ENCODE peak calls at places on chromosomes 7 and 10, in four cellular contexts. One of them, this sample, is unnamed.

GRCh38 chr10:110033724-110034235 is 26.0 kb downstream of the ADD3 start:
- DNase-seq in H1: no peak
- DNase-seq in K562: no peak
- DNase-seq in GM12878: no peak
- DNase-seq in this sample: no peak

GRCh38 chr7:157528785-157529341 is 192.1 kb downstream of the DNAJB6 start:
- DNase-seq in H1: no peak
- DNase-seq in K562: no peak
- DNase-seq in GM12878: no peak
- DNase-seq in this sample: no peak

GRCh38 chr10:35416628-35417625 is 80.6 kb downstream of the CCNY start:
- DNase-seq in H1: no peak
- DNase-seq in K562: no peak
- DNase-seq in GM12878: no peak
- DNase-seq in this sample: no peak

GRCh38 chr7:32063614-32064013 is 6.6 kb downstream of the PDE1C start:
- DNase-seq in H1: no peak
- DNase-seq in K562: no peak
- DNase-seq in GM12878: no peak
- DNase-seq in this sample: no peak

GRCh38 chr7:31997423-31997822 is 72.8 kb downstream of the PDE1C start:
- DNase-seq in H1: no peak
- DNase-seq in K562: no peak
- DNase-seq in GM12878: no peak
- DNase-seq in this sample: no peak

GRCh38 chr10:83037653-83038052 is 1101.7 kb upstream of the GHITM start:
- DNase-seq in H1: no peak
- DNase-seq in K562: no peak
- DNase-seq in GM12878: no peak
- DNase-seq in this sample: no peak

GRCh38 chr10:43594944-43595589 is 11.2 kb upstream of the ZNF485 start:
- DNase-seq in H1: no peak
- DNase-seq in K562: no peak
- DNase-seq in GM12878: peak; percentile 84
- DNase-seq in this sample: no peak

GRCh38 chr10:124685251-124685650 is 58.9 kb downstream of the FAM53B start:
- DNase-seq in H1: no peak
- DNase-seq in K562: no peak
- DNase-seq in GM12878: no peak
- DNase-seq in this sample: no peak

GRCh38 chr7:135995751-135996150 is 18.6 kb upstream of the MTPN start:
- DNase-seq in H1: no peak
- DNase-seq in K562: no peak
- DNase-seq in GM12878: no peak
- DNase-seq in this sample: no peak

DNA sequence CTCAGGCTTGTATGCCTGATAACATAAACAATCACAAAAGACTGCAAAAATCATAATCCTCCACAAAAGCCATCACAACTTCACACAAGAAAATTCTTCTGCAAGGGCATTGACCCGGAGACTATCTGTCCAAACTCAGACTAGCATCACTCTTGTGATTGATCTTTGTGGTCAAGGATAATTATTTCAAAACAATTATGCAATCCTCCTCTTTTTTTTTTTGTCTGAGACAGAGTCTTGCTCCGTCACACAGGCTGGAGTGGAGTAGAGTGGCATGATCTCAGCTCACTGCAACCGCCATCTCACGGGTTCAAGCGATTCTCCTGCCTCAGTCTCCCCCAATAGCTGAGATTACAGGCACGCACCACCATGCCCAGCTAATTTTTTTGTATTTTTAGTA is 22.2 kb downstream of the CDNF start:
- DNase-seq in H1: no peak
- DNase-seq in K562: no peak
- DNase-seq in GM12878: no peak
- DNase-seq in this sample: no peak
- TF ChIP-seq BRCA1 in H1: no peak
- TF ChIP-seq BRCA1 in K562: no peak
- TF ChIP-seq BRCA1 in GM12878: no peak
- TF ChIP-seq BRCA1 in this sample: no peak

DNA sequence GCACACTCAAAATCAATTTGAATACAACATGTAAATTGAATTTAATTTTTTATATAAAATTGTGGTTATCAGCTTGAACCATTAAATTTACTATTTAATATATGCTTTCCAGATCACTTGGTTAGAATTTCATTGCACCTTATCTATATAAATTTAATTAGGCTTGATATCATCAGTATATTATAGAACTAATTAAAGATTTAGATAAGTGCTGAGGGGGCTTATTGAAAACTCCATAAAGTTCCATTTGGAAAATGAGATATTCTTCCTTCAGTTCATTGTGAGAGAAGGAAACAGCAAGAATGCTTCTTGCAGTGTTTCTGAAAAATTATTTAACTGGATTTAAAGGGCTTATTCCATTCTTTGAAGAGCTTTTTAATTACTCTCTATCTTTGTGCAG is 85.7 kb upstream of the LRGUK start:
- DNase-seq in H1: no peak
- DNase-seq in K562: no peak
- DNase-seq in GM12878: no peak
- DNase-seq in this sample: no peak
- TF ChIP-seq BRCA1 in H1: no peak
- TF ChIP-seq BRCA1 in K562: no peak
- TF ChIP-seq BRCA1 in GM12878: no peak
- TF ChIP-seq BRCA1 in this sample: no peak

GRCh38 chr7:106639476-106640334 is 21.3 kb downstream of the CCDC71L start:
- DNase-seq in H1: no peak
- DNase-seq in K562: no peak
- DNase-seq in GM12878: no peak
- DNase-seq in this sample: no peak

GRCh38 chr7:106635411-106635810 is 25.5 kb downstream of the CCDC71L start:
- DNase-seq in H1: no peak
- DNase-seq in K562: no peak
- DNase-seq in GM12878: no peak
- DNase-seq in this sample: no peak

GRCh38 chr7:106644999-106645398 is 16.0 kb downstream of the CCDC71L start:
- DNase-seq in H1: no peak
- DNase-seq in K562: no peak
- DNase-seq in GM12878: no peak
- DNase-seq in this sample: no peak

GRCh38 chr7:106643189-106643588 is 17.8 kb downstream of the CCDC71L start:
- DNase-seq in H1: no peak
- DNase-seq in K562: no peak
- DNase-seq in GM12878: no peak
- DNase-seq in this sample: no peak

GRCh38 chr7:106640368-106641141 is 20.4 kb downstream of the CCDC71L start:
- DNase-seq in H1: no peak
- DNase-seq in K562: no peak
- DNase-seq in GM12878: no peak
- DNase-seq in this sample: no peak
- TF ChIP-seq BRCA1 in H1: no peak
- TF ChIP-seq BRCA1 in K562: no peak
- TF ChIP-seq BRCA1 in GM12878: no peak
- TF ChIP-seq BRCA1 in this sample: no peak

DNA sequence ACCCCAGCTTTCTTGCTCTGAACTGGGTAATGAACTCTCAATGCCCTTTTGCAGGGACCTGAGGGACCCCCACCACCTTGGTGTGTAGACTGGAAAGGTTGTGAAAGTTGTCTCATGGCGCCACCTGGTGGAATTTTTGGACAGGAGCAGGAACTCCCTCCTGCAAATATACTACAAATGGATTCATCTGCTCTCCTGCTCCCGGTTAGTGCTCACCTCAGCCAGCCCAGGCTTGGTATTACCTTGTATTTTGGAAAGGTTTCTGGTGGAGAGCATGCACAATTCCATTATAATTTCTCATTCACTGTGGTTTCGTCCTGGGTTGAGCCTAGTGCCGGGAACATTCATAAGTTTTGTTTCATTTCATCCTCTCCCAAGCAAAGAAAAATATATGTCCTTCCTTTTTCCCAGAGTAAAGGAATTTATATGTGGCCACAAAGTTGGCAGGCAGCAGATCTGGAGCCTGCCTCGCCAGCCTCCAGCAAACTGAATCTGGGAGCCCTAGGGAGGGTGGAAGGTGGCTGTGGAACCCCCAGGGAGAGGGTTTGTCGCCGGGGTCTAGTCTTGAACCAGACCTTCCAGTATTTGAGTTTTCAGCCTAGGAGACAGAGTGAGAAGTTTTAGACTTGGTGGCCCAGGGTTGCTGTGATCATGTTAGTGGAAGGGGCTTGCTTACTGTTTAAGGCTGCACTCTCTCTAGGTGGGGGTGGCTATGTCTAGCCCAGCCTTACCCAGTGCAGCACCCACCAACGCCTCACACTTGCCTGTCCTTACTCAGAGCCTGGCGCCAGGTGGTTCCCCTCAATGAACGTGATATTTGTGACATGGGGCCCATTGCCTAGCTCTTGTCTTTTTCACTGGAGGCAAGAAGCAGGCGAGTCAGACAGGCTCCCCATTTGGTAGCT is 9.5 kb downstream of the FAM241B start:
- DNase-seq in H1: peak; percentile 80
- DNase-seq in K562: peak; percentile 74
- DNase-seq in GM12878: peak; percentile 11
- DNase-seq in this sample: peak; percentile 56
- TF ChIP-seq BRCA1 in H1: no peak
- TF ChIP-seq BRCA1 in K562: no peak
- TF ChIP-seq BRCA1 in GM12878: no peak
- TF ChIP-seq BRCA1 in this sample: no peak

GRCh38 chr10:100100651-100101525 is 19.2 kb upstream of the CPN1 start:
- DNase-seq in H1: no peak
- DNase-seq in K562: no peak
- DNase-seq in GM12878: no peak
- DNase-seq in this sample: peak; percentile 76
- TF ChIP-seq BRCA1 in H1: no peak
- TF ChIP-seq BRCA1 in K562: no peak
- TF ChIP-seq BRCA1 in GM12878: no peak
- TF ChIP-seq BRCA1 in this sample: no peak